ENCODE peak calls at places on chromosomes 3 and 15, in seven cellular contexts. One of them, this sample, is unnamed.

GRCh38 chr3:125240496-125240895 is 27.9 kb upstream of the SLC12A8 start:
- DNase-seq in NCI-H226: peak
- DNase-seq in head of caudate nucleus: no peak
- DNase-seq in fibroblast of mammary gland: peak
- DNase-seq in substantia nigra: no peak
- DNase-seq in CD4-positive, alpha-beta T cell: no peak
- DNase-seq in NT2/D1: no peak
- DNase-seq in this sample: peak

GRCh38 chr15:74196175-74196574 is 6.4 kb downstream of the STRA6 start:
- DNase-seq in NCI-H226: peak
- DNase-seq in head of caudate nucleus: peak
- DNase-seq in fibroblast of mammary gland: peak
- DNase-seq in substantia nigra: no peak
- DNase-seq in CD4-positive, alpha-beta T cell: no peak
- DNase-seq in NT2/D1: no peak
- DNase-seq in this sample: peak

GRCh38 chr3:63763156-63763555 is 55.9 kb upstream of the C3orf49 start:
- DNase-seq in NCI-H226: peak
- DNase-seq in head of caudate nucleus: no peak
- DNase-seq in fibroblast of mammary gland: peak
- DNase-seq in substantia nigra: no peak
- DNase-seq in CD4-positive, alpha-beta T cell: no peak
- DNase-seq in NT2/D1: no peak
- DNase-seq in this sample: peak

GRCh38 chr15:70768247-70768883 is 5.0 kb upstream of the UACA start:
- DNase-seq in NCI-H226: peak
- DNase-seq in head of caudate nucleus: no peak
- DNase-seq in fibroblast of mammary gland: no peak
- DNase-seq in substantia nigra: no peak
- DNase-seq in CD4-positive, alpha-beta T cell: no peak
- DNase-seq in NT2/D1: no peak
- DNase-seq in this sample: no peak

GRCh38 chr15:99985878-99986277 is 252.6 kb upstream of the LYSMD4 start:
- DNase-seq in NCI-H226: no peak
- DNase-seq in head of caudate nucleus: no peak
- DNase-seq in fibroblast of mammary gland: no peak
- DNase-seq in substantia nigra: no peak
- DNase-seq in CD4-positive, alpha-beta T cell: no peak
- DNase-seq in NT2/D1: no peak
- DNase-seq in this sample: no peak

GRCh38 chr15:95024388-95024787 is 793.0 kb downstream of the MCTP2 start:
- DNase-seq in NCI-H226: peak
- DNase-seq in head of caudate nucleus: no peak
- DNase-seq in fibroblast of mammary gland: peak
- DNase-seq in substantia nigra: no peak
- DNase-seq in CD4-positive, alpha-beta T cell: no peak
- DNase-seq in NT2/D1: no peak
- DNase-seq in this sample: peak

GRCh38 chr3:11288786-11289637 is 16.8 kb downstream of the ATG7 start:
- DNase-seq in NCI-H226: peak
- DNase-seq in head of caudate nucleus: no peak
- DNase-seq in fibroblast of mammary gland: peak
- DNase-seq in substantia nigra: no peak
- DNase-seq in CD4-positive, alpha-beta T cell: no peak
- DNase-seq in NT2/D1: no peak
- DNase-seq in this sample: peak

GRCh38 chr3:155388417-155388816 is 94.9 kb upstream of the STRIT1 start:
- DNase-seq in NCI-H226: no peak
- DNase-seq in head of caudate nucleus: no peak
- DNase-seq in fibroblast of mammary gland: no peak
- DNase-seq in substantia nigra: no peak
- DNase-seq in CD4-positive, alpha-beta T cell: no peak
- DNase-seq in NT2/D1: no peak
- DNase-seq in this sample: no peak

GRCh38 chr3:182920515-182921084 is 59.7 kb downstream of the DCUN1D1 start:
- DNase-seq in NCI-H226: no peak
- DNase-seq in head of caudate nucleus: no peak
- DNase-seq in fibroblast of mammary gland: peak
- DNase-seq in substantia nigra: no peak
- DNase-seq in CD4-positive, alpha-beta T cell: no peak
- DNase-seq in NT2/D1: no peak
- DNase-seq in this sample: no peak

GRCh38 chr3:170848294-170848917 is 21.6 kb downstream of the RPL22L1 start:
- DNase-seq in NCI-H226: no peak
- DNase-seq in head of caudate nucleus: no peak
- DNase-seq in fibroblast of mammary gland: peak
- DNase-seq in substantia nigra: no peak
- DNase-seq in CD4-positive, alpha-beta T cell: no peak
- DNase-seq in NT2/D1: no peak
- DNase-seq in this sample: peak

GRCh38 chr3:172647823-172648222 is 63.0 kb downstream of the NCEH1 start:
- DNase-seq in NCI-H226: no peak
- DNase-seq in head of caudate nucleus: no peak
- DNase-seq in fibroblast of mammary gland: no peak
- DNase-seq in substantia nigra: no peak
- DNase-seq in CD4-positive, alpha-beta T cell: no peak
- DNase-seq in NT2/D1: no peak
- DNase-seq in this sample: no peak

GRCh38 chr3:12884104-12884742 is 42.9 kb upstream of the RPL32 start:
- DNase-seq in NCI-H226: no peak
- DNase-seq in head of caudate nucleus: peak
- DNase-seq in fibroblast of mammary gland: no peak
- DNase-seq in substantia nigra: peak
- DNase-seq in CD4-positive, alpha-beta T cell: no peak
- DNase-seq in NT2/D1: no peak
- DNase-seq in this sample: peak

GRCh38 chr3:152309535-152310317 is 41.0 kb downstream of the MBNL1 start:
- DNase-seq in NCI-H226: peak
- DNase-seq in head of caudate nucleus: no peak
- DNase-seq in fibroblast of mammary gland: peak
- DNase-seq in substantia nigra: no peak
- DNase-seq in CD4-positive, alpha-beta T cell: no peak
- DNase-seq in NT2/D1: no peak
- DNase-seq in this sample: peak

GRCh38 chr3:120093119-120093922 is 926 bp downstream of the GSK3B start:
- DNase-seq in NCI-H226: no peak
- DNase-seq in head of caudate nucleus: peak
- DNase-seq in fibroblast of mammary gland: peak
- DNase-seq in substantia nigra: no peak
- DNase-seq in CD4-positive, alpha-beta T cell: peak
- DNase-seq in NT2/D1: peak
- DNase-seq in this sample: peak

GRCh38 chr3:134449277-134449676 is 36.5 kb downstream of the ANAPC13 start:
- DNase-seq in NCI-H226: no peak
- DNase-seq in head of caudate nucleus: peak
- DNase-seq in fibroblast of mammary gland: peak
- DNase-seq in substantia nigra: peak
- DNase-seq in CD4-positive, alpha-beta T cell: no peak
- DNase-seq in NT2/D1: no peak
- DNase-seq in this sample: peak

GRCh38 chr3:52441772-52442332 is 3.1 kb downstream of the SEMA3G start:
- DNase-seq in NCI-H226: no peak
- DNase-seq in head of caudate nucleus: no peak
- DNase-seq in fibroblast of mammary gland: no peak
- DNase-seq in substantia nigra: no peak
- DNase-seq in CD4-positive, alpha-beta T cell: no peak
- DNase-seq in NT2/D1: no peak
- DNase-seq in this sample: no peak

GRCh38 chr3:72047472-72047871 is 262.5 kb upstream of the PROK2 start:
- DNase-seq in NCI-H226: no peak
- DNase-seq in head of caudate nucleus: no peak
- DNase-seq in fibroblast of mammary gland: peak
- DNase-seq in substantia nigra: no peak
- DNase-seq in CD4-positive, alpha-beta T cell: no peak
- DNase-seq in NT2/D1: no peak
- DNase-seq in this sample: no peak

GRCh38 chr15:68589012-68589411 is 10.2 kb downstream of the CORO2B start:
- DNase-seq in NCI-H226: no peak
- DNase-seq in head of caudate nucleus: no peak
- DNase-seq in fibroblast of mammary gland: no peak
- DNase-seq in substantia nigra: no peak
- DNase-seq in CD4-positive, alpha-beta T cell: no peak
- DNase-seq in NT2/D1: no peak
- DNase-seq in this sample: no peak

GRCh38 chr15:57201578-57201977 is 174.7 kb upstream of the CGNL1 start:
- DNase-seq in NCI-H226: no peak
- DNase-seq in head of caudate nucleus: no peak
- DNase-seq in fibroblast of mammary gland: no peak
- DNase-seq in substantia nigra: no peak
- DNase-seq in CD4-positive, alpha-beta T cell: no peak
- DNase-seq in NT2/D1: no peak
- DNase-seq in this sample: no peak

GRCh38 chr15:69908518-69909420 is 188.9 kb downstream of the TLE3 start:
- DNase-seq in NCI-H226: no peak
- DNase-seq in head of caudate nucleus: no peak
- DNase-seq in fibroblast of mammary gland: no peak
- DNase-seq in substantia nigra: no peak
- DNase-seq in CD4-positive, alpha-beta T cell: no peak
- DNase-seq in NT2/D1: no peak
- DNase-seq in this sample: no peak

GRCh38 chr3:194313642-194314430 is 37.3 kb downstream of the CPN2 start:
- DNase-seq in NCI-H226: no peak
- DNase-seq in head of caudate nucleus: no peak
- DNase-seq in fibroblast of mammary gland: peak
- DNase-seq in substantia nigra: no peak
- DNase-seq in CD4-positive, alpha-beta T cell: no peak
- DNase-seq in NT2/D1: no peak
- DNase-seq in this sample: peak

GRCh38 chr3:170520996-170521395 is 64.9 kb downstream of the SLC7A14 start:
- DNase-seq in NCI-H226: no peak
- DNase-seq in head of caudate nucleus: no peak
- DNase-seq in fibroblast of mammary gland: peak
- DNase-seq in substantia nigra: no peak
- DNase-seq in CD4-positive, alpha-beta T cell: no peak
- DNase-seq in NT2/D1: no peak
- DNase-seq in this sample: no peak

GRCh38 chr3:71211083-71211482 is 372.4 kb downstream of the FOXP1 start:
- DNase-seq in NCI-H226: no peak
- DNase-seq in head of caudate nucleus: no peak
- DNase-seq in fibroblast of mammary gland: peak
- DNase-seq in substantia nigra: no peak
- DNase-seq in CD4-positive, alpha-beta T cell: no peak
- DNase-seq in NT2/D1: no peak
- DNase-seq in this sample: no peak

GRCh38 chr3:185968168-185968567 is 30.4 kb upstream of the TRA2B start:
- DNase-seq in NCI-H226: no peak
- DNase-seq in head of caudate nucleus: no peak
- DNase-seq in fibroblast of mammary gland: no peak
- DNase-seq in substantia nigra: no peak
- DNase-seq in CD4-positive, alpha-beta T cell: no peak
- DNase-seq in NT2/D1: no peak
- DNase-seq in this sample: no peak

GRCh38 chr3:52798978-52799476 is 4.4 kb downstream of the ITIH3 start:
- DNase-seq in NCI-H226: no peak
- DNase-seq in head of caudate nucleus: no peak
- DNase-seq in fibroblast of mammary gland: peak
- DNase-seq in substantia nigra: no peak
- DNase-seq in CD4-positive, alpha-beta T cell: peak
- DNase-seq in NT2/D1: peak
- DNase-seq in this sample: peak

GRCh38 chr3:126753191-126754160 is 49.4 kb downstream of the CHCHD6 start:
- DNase-seq in NCI-H226: no peak
- DNase-seq in head of caudate nucleus: no peak
- DNase-seq in fibroblast of mammary gland: no peak
- DNase-seq in substantia nigra: no peak
- DNase-seq in CD4-positive, alpha-beta T cell: no peak
- DNase-seq in NT2/D1: no peak
- DNase-seq in this sample: peak

GRCh38 chr3:157755254-157755653 is 252.0 kb upstream of the VEPH1 start:
- DNase-seq in NCI-H226: no peak
- DNase-seq in head of caudate nucleus: no peak
- DNase-seq in fibroblast of mammary gland: no peak
- DNase-seq in substantia nigra: no peak
- DNase-seq in CD4-positive, alpha-beta T cell: no peak
- DNase-seq in NT2/D1: no peak
- DNase-seq in this sample: no peak

GRCh38 chr15:76576526-76577279 is 240.1 kb downstream of the ISL2 start:
- DNase-seq in NCI-H226: peak
- DNase-seq in head of caudate nucleus: no peak
- DNase-seq in fibroblast of mammary gland: peak
- DNase-seq in substantia nigra: no peak
- DNase-seq in CD4-positive, alpha-beta T cell: no peak
- DNase-seq in NT2/D1: no peak
- DNase-seq in this sample: peak

GRCh38 chr15:59306520-59307163 is 66.0 kb downstream of the MYO1E start:
- DNase-seq in NCI-H226: peak
- DNase-seq in head of caudate nucleus: no peak
- DNase-seq in fibroblast of mammary gland: peak
- DNase-seq in substantia nigra: no peak
- DNase-seq in CD4-positive, alpha-beta T cell: no peak
- DNase-seq in NT2/D1: no peak
- DNase-seq in this sample: peak

GRCh38 chr15:94887406-94887805 is 656.0 kb downstream of the MCTP2 start:
- DNase-seq in NCI-H226: no peak
- DNase-seq in head of caudate nucleus: no peak
- DNase-seq in fibroblast of mammary gland: no peak
- DNase-seq in substantia nigra: no peak
- DNase-seq in CD4-positive, alpha-beta T cell: no peak
- DNase-seq in NT2/D1: no peak
- DNase-seq in this sample: no peak